ENCODE peak calls at places on chromosomes 2 and 18, in ten cellular contexts. L is NCI-H460; W is NT2/D1; K is heart left ventricle; N is activated naive CD4-positive, alpha-beta T cell treated with anti-CD3 and anti-CD28 coated beads for 36 hours; Z is skeletal muscle cell; T is sciatic nerve; M is left ventricle myocardium inferior; P is foreskin melanocyte; R is psoas muscle. B is an unnamed sample.

GRCh38 chr2:46829240-46829970 is 86.2 kb downstream of the MCFD2 start:
- DNase-seq in L (no peak), W (no peak), K (no peak), N (no peak), Z (no peak), T (no peak), M (no peak), P (no peak), R (no peak), B (no peak)

GRCh38 chr2:29811378-29811777 is 110.0 kb downstream of the ALK start:
- DNase-seq in L (no peak), W (no peak), K (no peak), N (no peak), Z (no peak), T (no peak), M (no peak), P (no peak), R (no peak), B (no peak)

GRCh38 chr2:85707304-85707703 is 13.1 kb downstream of the GNLY start:
- DNase-seq in L (peak), W (peak), K (no peak), N (peak), Z (peak), T (no peak), M (no peak), P (peak), R (no peak), B (peak)

GRCh38 chr2:36486546-36487044 is 111.4 kb downstream of the FEZ2 start:
- DNase-seq in L (peak), W (no peak), K (no peak), N (no peak), Z (no peak), T (no peak), M (no peak), P (peak), R (no peak), B (no peak)

GRCh38 chr2:44560961-44561360 is 199.2 kb downstream of the CAMKMT start:
- DNase-seq in L (no peak), W (no peak), K (no peak), N (no peak), Z (no peak), T (no peak), M (no peak), P (no peak), R (no peak), B (no peak)

GRCh38 chr2:246489-247145 is 17.2 kb downstream of the SH3YL1 start:
- DNase-seq in L (peak), W (peak), K (no peak), N (peak), Z (peak), T (no peak), M (no peak), P (peak), R (no peak), B (no peak)

GRCh38 chr18:6409933-6410332 is 4.8 kb downstream of the L3MBTL4 start:
- DNase-seq in L (no peak), W (no peak), K (no peak), N (no peak), Z (no peak), T (no peak), M (no peak), P (no peak), R (no peak), B (no peak)

GRCh38 chr2:160614391-160614790 is 120.8 kb upstream of the RBMS1 start:
- DNase-seq in L (no peak), W (no peak), K (no peak), N (no peak), Z (no peak), T (no peak), M (no peak), P (no peak), R (no peak), B (no peak)

GRCh38 chr2:160415991-160416390 is 77.6 kb downstream of the RBMS1 start:
- DNase-seq in L (no peak), W (no peak), K (no peak), N (no peak), Z (no peak), T (no peak), M (no peak), P (no peak), R (no peak), B (no peak)

GRCh38 chr2:233033672-233034071 is 1.2 kb downstream of the NEU2 start:
- DNase-seq in L (no peak), W (no peak), K (no peak), N (no peak), Z (no peak), T (no peak), M (no peak), P (no peak), R (no peak), B (no peak)

GRCh38 chr2:109694190-109694589 is 80.0 kb downstream of the SOWAHC start:
- DNase-seq in L (no peak), W (peak), K (no peak), N (no peak), Z (no peak), T (no peak), M (no peak), P (no peak), R (no peak), B (no peak)

GRCh38 chr2:152743004-152743403 is 24.6 kb downstream of the ARL6IP6 start:
- DNase-seq in L (peak), W (no peak), K (no peak), N (no peak), Z (no peak), T (no peak), M (no peak), P (no peak), R (no peak), B (no peak)

GRCh38 chr2:174691203-174691779 is 73.0 kb downstream of the CHRNA1 start:
- DNase-seq in L (no peak), W (no peak), K (no peak), N (no peak), Z (no peak), T (no peak), M (no peak), P (peak), R (no peak), B (no peak)

B was measured in ovary.